ENCODE peak calls at places on chromosomes 4 and X, in nine cellular contexts. G, L, V, O, W, I, X, H and D are unnamed samples.

GRCh38 chrX:43741843-43742573 is 85.9 kb downstream of the MAOA start:
- DNase-seq in G (no peak), L (no peak), V (peak; percentile 76), O (no peak), W (no peak), I (peak; percentile 22), X (no peak), H (no peak), D (no peak)

GRCh38 chrX:71222929-71223328 is at the start of gene GJB1:
- DNase-seq in G (peak; percentile 68), L (no peak), V (no peak), O (no peak), W (no peak), I (no peak), X (no peak), H (no peak), D (no peak)

GRCh38 chr4:143254479-143255216 is 69.9 kb downstream of the USP38 start:
- DNase-seq in G (no peak), L (no peak), V (peak; percentile 45), O (no peak), W (no peak), I (no peak), X (no peak), H (no peak), D (no peak)

GRCh38 chrX:32520789-32521188 is 690.6 kb downstream of the DMD start:
- DNase-seq in G (no peak), L (no peak), V (no peak), O (no peak), W (no peak), I (no peak), X (no peak), H (no peak), D (no peak)

GRCh38 chrX:16797358-16797757 is 11.1 kb downstream of the TXLNG start:
- DNase-seq in G (peak; percentile 24), L (no peak), V (peak; percentile 73), O (no peak), W (no peak), I (peak; percentile 34), X (no peak), H (no peak), D (no peak)

GRCh38 chrX:41616255-41616654 is 72.5 kb upstream of the GPR34 start:
- DNase-seq in G (no peak), L (no peak), V (no peak), O (no peak), W (no peak), I (no peak), X (no peak), H (no peak), D (no peak)

GRCh38 chr4:6892190-6892908 is 17.3 kb upstream of the TBC1D14 start:
- DNase-seq in G (no peak), L (peak; percentile 63), V (peak; percentile 69), O (peak; percentile 17), W (no peak), I (peak; percentile 50), X (no peak), H (no peak), D (no peak)

GRCh38 chr4:112645541-112646329 is 8.8 kb downstream of the LARP7 start:
- DNase-seq in G (no peak), L (no peak), V (no peak), O (no peak), W (no peak), I (no peak), X (no peak), H (no peak), D (no peak)

GRCh38 chrX:107747596-107748161 is 27.9 kb downstream of the TSC22D3 start:
- DNase-seq in G (peak; percentile 4), L (no peak), V (peak; percentile 78), O (no peak), W (no peak), I (no peak), X (no peak), H (no peak), D (no peak)

GRCh38 chr4:4947721-4948120 is 71.5 kb downstream of the CYTL1 start:
- DNase-seq in G (no peak), L (no peak), V (no peak), O (no peak), W (no peak), I (no peak), X (no peak), H (no peak), D (no peak)

GRCh38 chr4:3073158-3074077 is 920 bp downstream of the HTT-AS start:
- DNase-seq in G (no peak), L (no peak), V (no peak), O (no peak), W (no peak), I (peak; percentile 36), X (no peak), H (peak; percentile 6), D (no peak)

GRCh38 chr4:89256203-89256800 is 51.3 kb downstream of the GPRIN3 start:
- DNase-seq in G (no peak), L (no peak), V (no peak), O (no peak), W (no peak), I (no peak), X (no peak), H (no peak), D (no peak)

GRCh38 chrX:70026112-70026850 is 23.5 kb downstream of the AWAT2 start:
- DNase-seq in G (no peak), L (no peak), V (no peak), O (no peak), W (no peak), I (no peak), X (no peak), H (no peak), D (no peak)

GRCh38 chr4:173246719-173247118 is 78.1 kb downstream of the GALNT7 start:
- DNase-seq in G (no peak), L (no peak), V (no peak), O (no peak), W (no peak), I (no peak), X (no peak), H (no peak), D (no peak)

GRCh38 chr4:176988226-176988625 is 195.5 kb upstream of the VEGFC start:
- DNase-seq in G (no peak), L (no peak), V (peak; percentile 95), O (no peak), W (no peak), I (no peak), X (no peak), H (no peak), D (no peak)

GRCh38 chrX:99798951-99799350 is 611.1 kb downstream of the PCDH19 start:
- DNase-seq in G (no peak), L (no peak), V (no peak), O (no peak), W (no peak), I (no peak), X (peak; percentile 0), H (no peak), D (no peak)

GRCh38 chr4:74675673-74676279 is 118.5 kb downstream of the BTC start:
- DNase-seq in G (no peak), L (no peak), V (peak; percentile 85), O (no peak), W (no peak), I (no peak), X (peak; percentile 6), H (no peak), D (no peak)

GRCh38 chrX:87140800-87141483 is 376.7 kb upstream of the KLHL4 start:
- DNase-seq in G (no peak), L (no peak), V (no peak), O (no peak), W (no peak), I (no peak), X (no peak), H (no peak), D (no peak)

GRCh38 chr4:150540959-150541360 is 41.0 kb upstream of the MAB21L2 start:
- DNase-seq in G (no peak), L (no peak), V (no peak), O (no peak), W (no peak), I (no peak), X (no peak), H (no peak), D (no peak)

GRCh38 chr4:124946696-124947095 is 234.2 kb upstream of the ANKRD50 start:
- DNase-seq in G (no peak), L (no peak), V (peak; percentile 14), O (no peak), W (no peak), I (no peak), X (no peak), H (no peak), D (no peak)

GRCh38 chr4:82519072-82519471 is 42.7 kb downstream of the TMEM150C start:
- DNase-seq in G (no peak), L (no peak), V (peak; percentile 24), O (no peak), W (no peak), I (no peak), X (no peak), H (no peak), D (no peak)

GRCh38 chr4:94304365-94304971 is 38.2 kb downstream of the HPGDS start:
- DNase-seq in G (no peak), L (peak; percentile 12), V (peak; percentile 60), O (no peak), W (no peak), I (no peak), X (no peak), H (no peak), D (no peak)

GRCh38 chr4:15547392-15547791 is 77.7 kb downstream of the CC2D2A start:
- DNase-seq in G (no peak), L (peak; percentile 15), V (no peak), O (no peak), W (peak; percentile 25), I (no peak), X (no peak), H (no peak), D (no peak)

GRCh38 chrX:130179579-130180215 is 7.9 kb downstream of the RAB33A start:
- DNase-seq in G (no peak), L (no peak), V (peak; percentile 15), O (no peak), W (peak; percentile 59), I (no peak), X (no peak), H (no peak), D (no peak)

GRCh38 chrX:69388526-69388925 is 115.6 kb upstream of the NALF2 start:
- DNase-seq in G (no peak), L (no peak), V (no peak), O (no peak), W (no peak), I (no peak), X (no peak), H (no peak), D (no peak)

GRCh38 chr4:8330821-8331566 is 61.4 kb downstream of the HTRA3 start:
- DNase-seq in G (no peak), L (no peak), V (peak; percentile 50), O (no peak), W (no peak), I (peak; percentile 68), X (no peak), H (no peak), D (no peak)

GRCh38 chr4:3747582-3747906 is 18.6 kb upstream of the ADRA2C start:
- DNase-seq in G (no peak), L (peak; percentile 16), V (peak; percentile 20), O (no peak), W (no peak), I (no peak), X (no peak), H (no peak), D (no peak)

GRCh38 chrX:68999931-69000330 is 165.3 kb downstream of the PJA1 start:
- DNase-seq in G (no peak), L (no peak), V (no peak), O (no peak), W (no peak), I (no peak), X (no peak), H (no peak), D (no peak)

GRCh38 chrX:100944601-100945000 is 15.9 kb upstream of the XKRX start:
- DNase-seq in G (no peak), L (no peak), V (peak; percentile 29), O (no peak), W (no peak), I (no peak), X (no peak), H (no peak), D (no peak)

GRCh38 chrX:86436116-86436515 is 287.9 kb downstream of the DACH2 start:
- DNase-seq in G (no peak), L (no peak), V (no peak), O (no peak), W (no peak), I (no peak), X (no peak), H (no peak), D (no peak)

GRCh38 chr4:35689866-35690265 is 554.4 kb downstream of the ARAP2 start:
- DNase-seq in G (no peak), L (no peak), V (no peak), O (no peak), W (no peak), I (no peak), X (no peak), H (no peak), D (no peak)